ENCODE peak calls at places on chromosomes 16 and 17, in eight cellular contexts. E, R, Z, L, J, C, M and Y are unnamed samples.
A peak's percentile ranks its signal among the peaks of the same experiment; 100 is the strongest.

GRCh38 chr17:71313866-71314265 is 807.0 kb upstream of the SOX9 start:
- DNase-seq in E (no peak), R (no peak), Z (no peak), L (no peak), J (no peak), C (no peak), M (no peak), Y (no peak)

GRCh38 chr17:61508912-61509311 is 56.7 kb downstream of the TBX4 start:
- DNase-seq in E (no peak), R (no peak), Z (no peak), L (no peak), J (peak; percentile 45), C (no peak), M (no peak), Y (no peak)

GRCh38 chr17:19004601-19005441 is at the start of gene FAM83G:
- DNase-seq in E (no peak), R (peak; percentile 51), Z (peak; percentile 91), L (peak; percentile 81), J (peak; percentile 92), C (peak; percentile 84), M (peak; percentile 86), Y (peak; percentile 83)

GRCh38 chr16:89565506-89566372 is 5.3 kb downstream of the RPL13 start:
- DNase-seq in E (no peak), R (peak; percentile 69), Z (peak; percentile 47), L (no peak), J (peak; percentile 62), C (peak; percentile 61), M (peak; percentile 58), Y (peak; percentile 44)

GRCh38 chr17:73288534-73289302 is 23.1 kb downstream of the CDC42EP4 start:
- DNase-seq in E (no peak), R (no peak), Z (no peak), L (peak; percentile 72), J (no peak), C (no peak), M (peak; percentile 90), Y (no peak)

GRCh38 chr16:88591577-88592021 is 21.4 kb downstream of the ZC3H18 start:
- DNase-seq in E (no peak), R (no peak), Z (no peak), L (no peak), J (no peak), C (no peak), M (peak; percentile 34), Y (no peak)

GRCh38 chr16:6484121-6484520 is 848.5 kb upstream of the RBFOX1 start:
- DNase-seq in E (no peak), R (no peak), Z (no peak), L (no peak), J (no peak), C (no peak), M (no peak), Y (no peak)

GRCh38 chr17:7972131-7972785 is 30.2 kb upstream of the GUCY2D start:
- DNase-seq in E (no peak), R (no peak), Z (no peak), L (no peak), J (no peak), C (no peak), M (no peak), Y (no peak)

GRCh38 chr16:85416267-85417109 is 196.6 kb upstream of the GSE1 start:
- DNase-seq in E (no peak), R (peak; percentile 58), Z (peak; percentile 79), L (peak; percentile 27), J (peak; percentile 65), C (peak; percentile 59), M (peak; percentile 49), Y (peak; percentile 65)

GRCh38 chr16:65908568-65908967 is 457.9 kb upstream of the CDH5 start:
- DNase-seq in E (no peak), R (no peak), Z (no peak), L (no peak), J (no peak), C (no peak), M (no peak), Y (no peak)

GRCh38 chr17:9644910-9645751 is at the start of gene USP43:
- DNase-seq in E (no peak), R (peak; percentile 32), Z (peak; percentile 11), L (no peak), J (peak; percentile 84), C (peak; percentile 84), M (no peak), Y (peak; percentile 15)

GRCh38 chr17:61409301-61410099 is 9.9 kb downstream of the TBX2 start:
- DNase-seq in E (no peak), R (peak; percentile 36), Z (peak; percentile 30), L (peak; percentile 61), J (peak; percentile 69), C (peak; percentile 75), M (peak; percentile 64), Y (no peak)

GRCh38 chr16:89051521-89052166 is 42.0 kb upstream of the ACSF3 start:
- DNase-seq in E (no peak), R (no peak), Z (no peak), L (no peak), J (no peak), C (no peak), M (no peak), Y (no peak)

GRCh38 chr17:17886253-17886652 is 49.5 kb upstream of the SREBF1 start:
- DNase-seq in E (no peak), R (no peak), Z (no peak), L (no peak), J (no peak), C (no peak), M (no peak), Y (no peak)

GRCh38 chr16:57149391-57149790 is 36.4 kb downstream of the PSME3IP1 start:
- DNase-seq in E (no peak), R (no peak), Z (no peak), L (no peak), J (no peak), C (no peak), M (no peak), Y (no peak)

GRCh38 chr16:69466547-69466946 is 42.1 kb downstream of the CYB5B start:
- DNase-seq in E (no peak), R (no peak), Z (no peak), L (no peak), J (no peak), C (no peak), M (no peak), Y (no peak)

GRCh38 chr16:88595101-88595500 is 24.9 kb downstream of the ZC3H18 start:
- DNase-seq in E (no peak), R (no peak), Z (no peak), L (no peak), J (no peak), C (no peak), M (no peak), Y (no peak)

GRCh38 chr16:54511181-54511731 is 224.7 kb upstream of the IRX3 start:
- DNase-seq in E (peak; percentile 70), R (no peak), Z (no peak), L (no peak), J (no peak), C (no peak), M (no peak), Y (no peak)

DNA sequence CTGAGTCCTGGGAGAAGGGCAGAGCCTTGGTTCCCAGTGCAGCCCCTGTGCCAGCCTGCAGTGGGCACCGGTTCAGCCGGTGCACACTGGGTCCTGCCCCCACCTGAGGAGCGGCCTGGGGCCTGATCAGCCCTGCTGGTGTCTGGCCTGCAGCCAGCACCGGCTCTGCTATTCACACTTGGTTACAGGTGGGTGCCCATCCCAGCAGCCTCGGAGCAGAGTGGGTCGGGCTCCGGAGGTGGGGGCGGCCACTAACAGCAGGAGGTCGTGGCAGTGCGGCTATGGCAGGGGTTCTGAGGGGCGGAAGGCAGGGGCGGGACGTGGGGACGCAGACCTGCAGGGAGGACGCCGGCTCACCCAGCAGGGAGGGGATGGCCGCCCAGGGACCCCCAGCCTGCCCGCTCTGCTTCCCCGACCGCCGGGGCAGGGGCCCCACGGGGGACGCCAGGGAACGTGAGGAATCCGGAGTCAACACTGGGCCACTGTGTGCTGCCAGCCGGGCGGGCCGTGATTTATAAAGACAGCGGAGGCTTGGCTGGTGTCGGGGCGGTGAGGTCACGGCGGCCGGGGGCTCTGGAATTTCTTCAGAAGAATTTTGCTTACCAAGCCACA is 20.3 kb downstream of the METRNL start:
- DNase-seq in E (no peak), R (no peak), Z (no peak), L (no peak), J (no peak), C (no peak), M (peak; percentile 63), Y (no peak)
- TF ChIP-seq CTCF in E (no peak), R (no peak), Z (no peak), L (no peak), J (no peak), C (no peak), M (no peak), Y (no peak)

GRCh38 chr17:82914375-82914774 is 74.6 kb upstream of the ZNF750 start:
- DNase-seq in E (no peak), R (no peak), Z (no peak), L (no peak), J (peak; percentile 14), C (peak; percentile 15), M (no peak), Y (no peak)

GRCh38 chr17:82913304-82914043 is 73.7 kb upstream of the ZNF750 start:
- DNase-seq in E (no peak), R (no peak), Z (no peak), L (no peak), J (peak; percentile 27), C (peak; percentile 16), M (no peak), Y (no peak)

GRCh38 chr17:82912571-82913089 is 72.8 kb upstream of the ZNF750 start:
- DNase-seq in E (no peak), R (no peak), Z (no peak), L (no peak), J (no peak), C (no peak), M (no peak), Y (no peak)

GRCh38 chr17:82915697-82916027 is 75.8 kb upstream of the ZNF750 start:
- DNase-seq in E (no peak), R (no peak), Z (no peak), L (no peak), J (no peak), C (no peak), M (no peak), Y (peak; percentile 30)

GRCh38 chr17:82915010-82915696 is 75.3 kb upstream of the ZNF750 start:
- DNase-seq in E (no peak), R (no peak), Z (no peak), L (no peak), J (no peak), C (no peak), M (no peak), Y (no peak)
- TF ChIP-seq CTCF in E (peak; percentile 9), R (peak; percentile 49), Z (no peak), L (no peak), J (no peak), C (no peak), M (no peak), Y (no peak)

DNA sequence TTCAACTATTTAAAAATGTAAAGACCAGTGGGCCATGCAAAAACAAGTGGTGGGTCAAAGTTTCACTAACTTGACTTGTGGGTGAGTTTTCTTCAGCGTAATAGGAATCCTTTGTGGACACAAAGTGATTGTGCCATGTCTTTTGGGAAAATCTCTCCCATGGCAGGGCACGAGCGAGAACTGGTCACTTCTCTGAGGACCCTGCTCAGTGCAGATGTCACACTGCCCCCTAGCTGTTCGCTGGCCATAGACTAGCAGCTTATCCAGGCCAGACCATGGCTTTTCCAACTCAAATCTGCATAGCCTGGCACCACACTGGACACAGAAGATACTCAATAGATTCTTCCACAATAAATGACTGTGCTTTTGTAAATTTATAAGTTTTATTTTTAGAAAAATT is 306.0 kb upstream of the CCL2 start:
- DNase-seq in E (no peak), R (no peak), Z (no peak), L (no peak), J (no peak), C (no peak), M (no peak), Y (no peak)
- TF ChIP-seq CTCF in E (no peak), R (no peak), Z (no peak), L (no peak), J (no peak), C (no peak), M (peak; percentile 17), Y (no peak)

GRCh38 chr17:43779145-43780125 is 658 bp upstream of the DUSP3 start:
- DNase-seq in E (no peak), R (peak; percentile 34), Z (no peak), L (peak; percentile 54), J (no peak), C (no peak), M (peak; percentile 48), Y (no peak)
- TF ChIP-seq CTCF in E (no peak), R (no peak), Z (no peak), L (peak; percentile 43), J (no peak), C (no peak), M (no peak), Y (no peak)